ENCODE peak calls at places on chromosomes 12 and 14, in eight cellular contexts. One of them, this sample, is unnamed.
A peak's percentile ranks its signal among the peaks of the same experiment; 100 is the strongest.

GRCh38 chr14:75711796-75712211 is 50.8 kb downstream of the TTLL5 start:
- DNase-seq in lower lobe of right lung: peak; percentile 64
- DNase-seq in pancreas: peak; percentile 84
- DNase-seq in HFF-Myc: no peak
- DNase-seq in ascending aorta: peak; percentile 83
- DNase-seq in A549: peak; percentile 68
- DNase-seq in thoracic aorta: peak; percentile 11
- DNase-seq in fibroblast of lung: peak; percentile 97
- DNase-seq in this sample: peak; percentile 81

GRCh38 chr14:67263499-67264149 is 22.4 kb downstream of the PALS1 start:
- DNase-seq in thoracic aorta: no peak
- DNase-seq in ascending aorta: no peak
- DNase-seq in A549: no peak
- DNase-seq in pancreas: no peak
- DNase-seq in HFF-Myc: no peak
- DNase-seq in fibroblast of lung: peak; percentile 75
- DNase-seq in lower lobe of right lung: no peak
- DNase-seq in this sample: peak; percentile 72

GRCh38 chr14:104359969-104360442 is 219.6 kb upstream of the C14orf180 start:
- DNase-seq in thoracic aorta: no peak
- DNase-seq in ascending aorta: peak; percentile 61
- DNase-seq in lower lobe of right lung: peak; percentile 30
- DNase-seq in pancreas: no peak
- DNase-seq in HFF-Myc: no peak
- DNase-seq in A549: no peak
- DNase-seq in fibroblast of lung: no peak
- DNase-seq in this sample: no peak

GRCh38 chr14:64878775-64879634 is 702 bp downstream of the SPTB start:
- DNase-seq in A549: peak; percentile 23
- DNase-seq in thoracic aorta: no peak
- DNase-seq in fibroblast of lung: no peak
- DNase-seq in lower lobe of right lung: no peak
- DNase-seq in HFF-Myc: no peak
- DNase-seq in pancreas: peak; percentile 75
- DNase-seq in ascending aorta: no peak
- DNase-seq in this sample: no peak

GRCh38 chr12:47945341-47945728 is 18.1 kb upstream of the TMEM106C start:
- DNase-seq in thoracic aorta: no peak
- DNase-seq in fibroblast of lung: no peak
- DNase-seq in A549: no peak
- DNase-seq in HFF-Myc: no peak
- DNase-seq in ascending aorta: no peak
- DNase-seq in pancreas: no peak
- DNase-seq in lower lobe of right lung: no peak
- DNase-seq in this sample: no peak

GRCh38 chr12:57846577-57847319 is at the start of gene CTDSP2:
- DNase-seq in fibroblast of lung: peak; percentile 97
- DNase-seq in thoracic aorta: peak; percentile 100
- DNase-seq in pancreas: peak; percentile 100
- DNase-seq in ascending aorta: peak; percentile 100
- DNase-seq in A549: peak; percentile 99
- DNase-seq in HFF-Myc: peak; percentile 93
- DNase-seq in lower lobe of right lung: peak; percentile 100
- DNase-seq in this sample: peak; percentile 99

GRCh38 chr12:123242083-123242904 is 9.1 kb downstream of the MTRFR start:
- DNase-seq in fibroblast of lung: no peak
- DNase-seq in HFF-Myc: no peak
- DNase-seq in thoracic aorta: no peak
- DNase-seq in lower lobe of right lung: no peak
- DNase-seq in pancreas: no peak
- DNase-seq in ascending aorta: no peak
- DNase-seq in A549: no peak
- DNase-seq in this sample: peak; percentile 17

GRCh38 chr12:108193922-108194321 is 64.8 kb downstream of the WSCD2 start:
- DNase-seq in pancreas: no peak
- DNase-seq in fibroblast of lung: no peak
- DNase-seq in ascending aorta: no peak
- DNase-seq in HFF-Myc: no peak
- DNase-seq in thoracic aorta: no peak
- DNase-seq in lower lobe of right lung: no peak
- DNase-seq in A549: peak; percentile 39
- DNase-seq in this sample: peak; percentile 17

GRCh38 chr14:20630340-20631022 is 11.0 kb downstream of the OR6S1 start:
- DNase-seq in pancreas: no peak
- DNase-seq in fibroblast of lung: peak; percentile 27
- DNase-seq in lower lobe of right lung: no peak
- DNase-seq in thoracic aorta: no peak
- DNase-seq in A549: peak; percentile 91
- DNase-seq in ascending aorta: no peak
- DNase-seq in HFF-Myc: peak; percentile 67
- DNase-seq in this sample: peak; percentile 40

GRCh38 chr12:121794532-121795028 is 1.1 kb upstream of the RHOF start:
- DNase-seq in lower lobe of right lung: no peak
- DNase-seq in ascending aorta: no peak
- DNase-seq in thoracic aorta: no peak
- DNase-seq in pancreas: peak; percentile 86
- DNase-seq in fibroblast of lung: no peak
- DNase-seq in A549: no peak
- DNase-seq in HFF-Myc: no peak
- DNase-seq in this sample: no peak

DNA sequence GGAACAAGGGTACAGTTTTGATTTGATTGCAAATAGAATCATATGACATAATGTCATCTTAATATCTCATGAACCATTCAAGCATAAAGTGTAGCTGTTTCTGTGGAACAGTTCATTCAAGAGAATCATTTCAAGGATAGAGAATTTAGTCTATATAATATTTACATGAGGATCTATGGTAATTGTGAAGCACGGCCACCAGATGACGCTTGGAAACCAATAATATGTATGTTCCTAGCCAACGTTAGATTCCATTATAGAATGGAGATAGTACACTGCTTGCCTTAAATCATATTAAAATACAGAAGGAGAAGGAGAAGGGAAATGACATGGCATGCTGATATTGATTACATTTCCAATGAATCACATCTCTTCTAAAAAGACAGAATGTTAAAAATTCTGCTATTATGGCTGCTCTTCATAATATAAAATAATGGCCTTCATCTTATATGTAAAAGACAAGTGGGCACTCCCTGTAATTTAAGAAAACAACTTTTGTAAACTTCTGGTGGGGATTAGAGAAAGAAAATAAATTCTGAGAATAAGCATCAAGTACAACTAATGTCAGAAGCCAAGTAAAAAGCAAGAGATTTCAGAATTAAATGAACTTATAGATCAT is 351.0 kb downstream of the NAV3 start:
- DNase-seq in fibroblast of lung: no peak
- DNase-seq in HFF-Myc: no peak
- DNase-seq in lower lobe of right lung: no peak
- DNase-seq in A549: peak; percentile 65
- DNase-seq in thoracic aorta: no peak
- DNase-seq in pancreas: no peak
- DNase-seq in ascending aorta: no peak
- DNase-seq in this sample: peak; percentile 58
- TF ChIP-seq CTCF in fibroblast of lung: peak; percentile 53
- TF ChIP-seq CTCF in HFF-Myc: peak; percentile 29
- TF ChIP-seq CTCF in lower lobe of right lung: no peak
- TF ChIP-seq CTCF in A549: peak; percentile 85
- TF ChIP-seq CTCF in thoracic aorta: no peak
- TF ChIP-seq CTCF in pancreas: no peak
- TF ChIP-seq CTCF in ascending aorta: no peak
- TF ChIP-seq CTCF in this sample: peak; percentile 52

DNA sequence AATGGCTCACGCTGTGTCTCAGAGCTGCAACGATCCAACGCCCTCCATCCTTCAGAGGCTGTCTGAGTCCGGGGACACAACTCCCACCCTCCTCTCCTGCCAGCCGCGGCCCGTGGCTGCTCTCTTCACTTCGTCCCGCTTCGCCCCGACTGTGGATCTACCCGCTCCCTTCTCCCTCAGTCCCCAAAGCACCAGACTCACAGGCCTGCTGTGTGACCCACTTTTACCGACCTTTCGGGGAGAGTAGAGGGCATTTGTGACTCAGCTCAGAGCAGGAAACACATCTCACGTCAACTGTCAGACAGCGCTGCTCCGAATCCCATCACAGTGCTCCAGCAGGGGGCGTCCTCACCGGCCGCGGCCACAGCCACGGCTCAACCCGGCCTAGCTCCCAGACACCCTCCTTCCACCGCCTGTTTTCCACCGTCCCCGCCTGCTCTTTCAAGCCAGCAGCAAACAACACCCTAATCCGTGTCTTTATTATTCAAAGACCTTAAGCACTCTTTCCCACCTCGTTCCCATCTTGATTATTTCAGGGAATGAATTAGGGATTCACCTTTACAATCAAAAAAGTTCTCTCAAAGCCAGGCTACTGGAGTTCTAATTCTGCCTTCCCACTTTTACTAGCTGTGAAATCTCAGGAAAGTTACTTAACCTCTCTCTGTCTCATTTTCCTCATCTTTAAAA is 5.0 kb upstream of the AQP2 start:
- DNase-seq in thoracic aorta: peak; percentile 31
- DNase-seq in A549: peak; percentile 82
- DNase-seq in fibroblast of lung: peak; percentile 65
- DNase-seq in HFF-Myc: peak; percentile 43
- DNase-seq in ascending aorta: peak; percentile 86
- DNase-seq in pancreas: no peak
- DNase-seq in lower lobe of right lung: peak; percentile 84
- DNase-seq in this sample: peak; percentile 69
- H3K4me3 ChIP-seq in thoracic aorta: peak overlapping the region; percentile 51
- H3K4me3 ChIP-seq in A549: no peak overlapping the region
- H3K4me3 ChIP-seq in fibroblast of lung: no peak overlapping the region
- H3K4me3 ChIP-seq in HFF-Myc: no peak overlapping the region
- H3K4me3 ChIP-seq in ascending aorta: no peak overlapping the region
- H3K4me3 ChIP-seq in pancreas: no peak overlapping the region
- H3K4me3 ChIP-seq in lower lobe of right lung: peak overlapping the region; percentile 10
- H3K4me3 ChIP-seq in this sample: peak overlapping the region; percentile 36

GRCh38 chr12:65853489-65854157 is 29.3 kb downstream of the HMGA2 start:
- DNase-seq in A549: no peak
- DNase-seq in HFF-Myc: peak; percentile 38
- DNase-seq in fibroblast of lung: peak; percentile 90
- DNase-seq in ascending aorta: no peak
- DNase-seq in pancreas: no peak
- DNase-seq in thoracic aorta: no peak
- DNase-seq in lower lobe of right lung: no peak
- DNase-seq in this sample: no peak
- TF ChIP-seq CTCF in A549: no peak
- TF ChIP-seq CTCF in HFF-Myc: no peak
- TF ChIP-seq CTCF in fibroblast of lung: no peak
- TF ChIP-seq CTCF in ascending aorta: no peak
- TF ChIP-seq CTCF in pancreas: no peak
- TF ChIP-seq CTCF in thoracic aorta: no peak
- TF ChIP-seq CTCF in lower lobe of right lung: no peak
- TF ChIP-seq CTCF in this sample: no peak

DNA sequence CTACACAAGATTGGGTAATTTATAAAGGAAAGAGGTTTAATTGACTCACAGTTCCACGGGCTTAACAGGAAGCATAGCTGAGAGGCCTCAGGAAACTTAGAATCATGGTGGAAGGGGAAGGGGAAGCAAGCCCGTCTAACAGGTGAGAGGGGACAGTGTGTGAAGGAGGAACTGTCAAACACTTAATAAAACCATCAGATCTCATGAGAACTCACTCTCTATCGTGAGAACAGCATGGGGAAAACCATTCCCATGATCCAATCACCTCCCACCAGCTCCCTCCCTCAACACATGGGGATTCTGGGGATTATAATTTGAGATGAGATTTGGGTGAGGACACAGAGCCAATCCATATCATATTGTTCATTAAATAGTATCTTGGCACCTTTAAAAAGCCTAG is 56.1 kb downstream of the EPS8 start:
- DNase-seq in thoracic aorta: no peak
- DNase-seq in A549: no peak
- DNase-seq in pancreas: no peak
- DNase-seq in lower lobe of right lung: no peak
- DNase-seq in ascending aorta: no peak
- DNase-seq in HFF-Myc: no peak
- DNase-seq in fibroblast of lung: no peak
- DNase-seq in this sample: no peak
- H3K4me3 ChIP-seq in thoracic aorta: no peak overlapping the region
- H3K4me3 ChIP-seq in A549: peak overlapping the region; percentile 17
- H3K4me3 ChIP-seq in pancreas: no peak overlapping the region
- H3K4me3 ChIP-seq in lower lobe of right lung: no peak overlapping the region
- H3K4me3 ChIP-seq in ascending aorta: no peak overlapping the region
- H3K4me3 ChIP-seq in HFF-Myc: no peak overlapping the region
- H3K4me3 ChIP-seq in fibroblast of lung: no peak overlapping the region
- H3K4me3 ChIP-seq in this sample: no peak overlapping the region

GRCh38 chr14:100904307-100905019 is 941 bp upstream of the RTL1 start:
- DNase-seq in ascending aorta: no peak
- DNase-seq in lower lobe of right lung: peak; percentile 30
- DNase-seq in A549: peak; percentile 34
- DNase-seq in pancreas: peak; percentile 51
- DNase-seq in HFF-Myc: no peak
- DNase-seq in thoracic aorta: no peak
- DNase-seq in fibroblast of lung: peak; percentile 27
- DNase-seq in this sample: no peak

GRCh38 chr14:100903672-100904185 is at the start of gene RTL1:
- DNase-seq in fibroblast of lung: no peak
- DNase-seq in thoracic aorta: no peak
- DNase-seq in pancreas: no peak
- DNase-seq in HFF-Myc: no peak
- DNase-seq in ascending aorta: no peak
- DNase-seq in lower lobe of right lung: no peak
- DNase-seq in A549: no peak
- DNase-seq in this sample: no peak

GRCh38 chr14:100905166-100905565 is 1.6 kb upstream of the RTL1 start:
- DNase-seq in lower lobe of right lung: no peak
- DNase-seq in pancreas: no peak
- DNase-seq in fibroblast of lung: no peak
- DNase-seq in HFF-Myc: no peak
- DNase-seq in ascending aorta: no peak
- DNase-seq in thoracic aorta: no peak
- DNase-seq in A549: no peak
- DNase-seq in this sample: no peak

GRCh38 chr14:100907240-100907639 is 3.7 kb upstream of the RTL1 start:
- DNase-seq in lower lobe of right lung: no peak
- DNase-seq in pancreas: no peak
- DNase-seq in ascending aorta: no peak
- DNase-seq in HFF-Myc: no peak
- DNase-seq in fibroblast of lung: peak; percentile 46
- DNase-seq in thoracic aorta: no peak
- DNase-seq in A549: no peak
- DNase-seq in this sample: no peak

DNA sequence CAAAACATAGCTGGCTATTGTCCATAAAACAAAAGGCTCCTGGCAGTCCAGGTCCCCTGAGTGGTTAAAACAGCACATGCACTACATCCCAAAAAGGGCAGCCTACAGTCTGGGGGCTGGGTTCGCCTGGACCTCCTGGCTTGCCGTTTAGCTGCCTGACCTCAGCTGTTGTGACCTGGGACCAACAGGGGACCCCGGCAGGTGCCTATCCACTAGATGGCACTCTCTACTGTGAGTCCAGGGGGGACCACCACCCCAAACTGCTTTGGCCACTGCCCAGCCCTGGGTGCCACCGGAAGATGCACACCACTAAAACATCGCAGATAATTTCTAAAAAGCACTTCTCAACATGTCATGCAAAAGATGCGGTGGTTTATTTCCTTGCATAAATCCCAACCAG is 2.9 kb upstream of the RTL1 start:
- DNase-seq in fibroblast of lung: no peak
- DNase-seq in lower lobe of right lung: peak; percentile 35
- DNase-seq in HFF-Myc: no peak
- DNase-seq in A549: no peak
- DNase-seq in ascending aorta: no peak
- DNase-seq in pancreas: no peak
- DNase-seq in thoracic aorta: no peak
- DNase-seq in this sample: no peak
- TF ChIP-seq CTCF in fibroblast of lung: peak; percentile 12
- TF ChIP-seq CTCF in lower lobe of right lung: no peak
- TF ChIP-seq CTCF in HFF-Myc: peak; percentile 30
- TF ChIP-seq CTCF in A549: peak; percentile 51
- TF ChIP-seq CTCF in ascending aorta: no peak
- TF ChIP-seq CTCF in pancreas: no peak
- TF ChIP-seq CTCF in thoracic aorta: no peak
- TF ChIP-seq CTCF in this sample: no peak